ENCODE peak calls at places on chromosomes 4 and X, in six cellular contexts. One of them, this sample, is unnamed.

GRCh38 chr4:59630922-59631321 is 1569.2 kb upstream of the ADGRL3 start:
- DNase-seq in GM18507: no peak
- DNase-seq in activated CD8-positive, alpha-beta memory T cell treated with anti-CD3 and anti-CD28 coated beads for 48 hours: no peak
- DNase-seq in ureter: no peak
- DNase-seq in NCI-H1105: no peak
- DNase-seq in CD8-positive, alpha-beta memory T cell: no peak
- DNase-seq in this sample: no peak

GRCh38 chr4:152983221-152983620 is 47.1 kb downstream of the FHDC1 start:
- DNase-seq in NCI-H1105: no peak
- DNase-seq in GM18507: no peak
- DNase-seq in ureter: no peak
- DNase-seq in activated CD8-positive, alpha-beta memory T cell treated with anti-CD3 and anti-CD28 coated beads for 48 hours: no peak
- DNase-seq in CD8-positive, alpha-beta memory T cell: no peak
- DNase-seq in this sample: no peak

GRCh38 chr4:80197132-80197573 is at the start of gene PRDM8:
- DNase-seq in NCI-H1105: no peak
- DNase-seq in GM18507: no peak
- DNase-seq in activated CD8-positive, alpha-beta memory T cell treated with anti-CD3 and anti-CD28 coated beads for 48 hours: no peak
- DNase-seq in ureter: no peak
- DNase-seq in CD8-positive, alpha-beta memory T cell: no peak
- DNase-seq in this sample: no peak

GRCh38 chr4:37767546-37767945 is 58.9 kb upstream of the PGM2 start:
- DNase-seq in GM18507: no peak
- DNase-seq in activated CD8-positive, alpha-beta memory T cell treated with anti-CD3 and anti-CD28 coated beads for 48 hours: no peak
- DNase-seq in CD8-positive, alpha-beta memory T cell: no peak
- DNase-seq in NCI-H1105: peak; percentile 61
- DNase-seq in ureter: peak; percentile 70
- DNase-seq in this sample: peak; percentile 51

GRCh38 chr4:28523791-28524190 is 1663.2 kb downstream of the STIM2 start:
- DNase-seq in NCI-H1105: no peak
- DNase-seq in activated CD8-positive, alpha-beta memory T cell treated with anti-CD3 and anti-CD28 coated beads for 48 hours: no peak
- DNase-seq in GM18507: no peak
- DNase-seq in CD8-positive, alpha-beta memory T cell: no peak
- DNase-seq in ureter: no peak
- DNase-seq in this sample: no peak

GRCh38 chr4:154822775-154823174 is 41.7 kb downstream of the RBM46 start:
- DNase-seq in GM18507: no peak
- DNase-seq in NCI-H1105: no peak
- DNase-seq in CD8-positive, alpha-beta memory T cell: no peak
- DNase-seq in ureter: no peak
- DNase-seq in activated CD8-positive, alpha-beta memory T cell treated with anti-CD3 and anti-CD28 coated beads for 48 hours: no peak
- DNase-seq in this sample: no peak

GRCh38 chr4:2685541-2685940 is 70.6 kb downstream of the TNIP2 start:
- DNase-seq in ureter: no peak
- DNase-seq in NCI-H1105: no peak
- DNase-seq in CD8-positive, alpha-beta memory T cell: no peak
- DNase-seq in activated CD8-positive, alpha-beta memory T cell treated with anti-CD3 and anti-CD28 coated beads for 48 hours: no peak
- DNase-seq in GM18507: no peak
- DNase-seq in this sample: no peak

GRCh38 chr4:186151499-186151898 is 39.9 kb upstream of the CYP4V2 start:
- DNase-seq in NCI-H1105: no peak
- DNase-seq in ureter: no peak
- DNase-seq in activated CD8-positive, alpha-beta memory T cell treated with anti-CD3 and anti-CD28 coated beads for 48 hours: no peak
- DNase-seq in GM18507: no peak
- DNase-seq in CD8-positive, alpha-beta memory T cell: no peak
- DNase-seq in this sample: no peak

GRCh38 chr4:21113496-21114213 is 413.4 kb downstream of the PACRGL start:
- DNase-seq in ureter: no peak
- DNase-seq in GM18507: no peak
- DNase-seq in NCI-H1105: no peak
- DNase-seq in activated CD8-positive, alpha-beta memory T cell treated with anti-CD3 and anti-CD28 coated beads for 48 hours: no peak
- DNase-seq in CD8-positive, alpha-beta memory T cell: no peak
- DNase-seq in this sample: no peak

GRCh38 chr4:56320293-56320692 is 67.0 kb downstream of the AASDH start:
- DNase-seq in GM18507: no peak
- DNase-seq in activated CD8-positive, alpha-beta memory T cell treated with anti-CD3 and anti-CD28 coated beads for 48 hours: no peak
- DNase-seq in NCI-H1105: no peak
- DNase-seq in ureter: no peak
- DNase-seq in CD8-positive, alpha-beta memory T cell: no peak
- DNase-seq in this sample: no peak

GRCh38 chrX:12570859-12571501 is 220.2 kb upstream of the PRPS2 start:
- DNase-seq in NCI-H1105: no peak
- DNase-seq in ureter: no peak
- DNase-seq in activated CD8-positive, alpha-beta memory T cell treated with anti-CD3 and anti-CD28 coated beads for 48 hours: no peak
- DNase-seq in CD8-positive, alpha-beta memory T cell: no peak
- DNase-seq in GM18507: no peak
- DNase-seq in this sample: no peak

GRCh38 chr4:170769857-170770256 is 680.1 kb upstream of the AADAT start:
- DNase-seq in GM18507: no peak
- DNase-seq in activated CD8-positive, alpha-beta memory T cell treated with anti-CD3 and anti-CD28 coated beads for 48 hours: no peak
- DNase-seq in ureter: no peak
- DNase-seq in NCI-H1105: no peak
- DNase-seq in CD8-positive, alpha-beta memory T cell: no peak
- DNase-seq in this sample: no peak

GRCh38 chrX:121160987-121161386 is 113.6 kb downstream of the GLUD2 start:
- DNase-seq in CD8-positive, alpha-beta memory T cell: no peak
- DNase-seq in NCI-H1105: no peak
- DNase-seq in GM18507: no peak
- DNase-seq in activated CD8-positive, alpha-beta memory T cell treated with anti-CD3 and anti-CD28 coated beads for 48 hours: no peak
- DNase-seq in ureter: no peak
- DNase-seq in this sample: no peak

GRCh38 chrX:48569958-48570357 is 4.3 kb upstream of the RBM3 start:
- DNase-seq in NCI-H1105: no peak
- DNase-seq in CD8-positive, alpha-beta memory T cell: no peak
- DNase-seq in GM18507: no peak
- DNase-seq in ureter: no peak
- DNase-seq in activated CD8-positive, alpha-beta memory T cell treated with anti-CD3 and anti-CD28 coated beads for 48 hours: no peak
- DNase-seq in this sample: no peak